ENCODE peak calls at places on chromosomes 5 and 9, in six cellular contexts. U is hepatic stellate cell, I is DMS53, O is left cardiac atrium, W is dermis blood vessel endothelial cell, N is spleen. B is an unnamed sample.

GRCh38 chr5:56175465-56175864 is 57.7 kb downstream of the ANKRD55 start:
- DNase-seq in U (peak; percentile 41), I (no peak), O (peak; percentile 43), W (peak; percentile 72), N (no peak), B (peak; percentile 56)

GRCh38 chr5:36875051-36875788 is 1.3 kb upstream of the NIPBL start:
- DNase-seq in U (peak; percentile 29), I (peak; percentile 62), O (peak; percentile 51), W (peak; percentile 73), N (peak; percentile 87), B (peak; percentile 54)

GRCh38 chr9:38339496-38339895 is 53.0 kb upstream of the ALDH1B1 start:
- DNase-seq in U (no peak), I (no peak), O (peak; percentile 41), W (no peak), N (no peak), B (peak; percentile 90)

GRCh38 chr5:134517553-134517952 is 7.9 kb upstream of the JADE2 start:
- DNase-seq in U (no peak), I (no peak), O (no peak), W (no peak), N (no peak), B (no peak)

GRCh38 chr5:96963267-96963666 is 27.4 kb downstream of the LNPEP start:
- DNase-seq in U (peak; percentile 66), I (no peak), O (peak; percentile 78), W (peak; percentile 92), N (no peak), B (peak; percentile 87)

GRCh38 chr9:108108802-108109448 is 619.4 kb upstream of the KLF4 start:
- DNase-seq in U (no peak), I (peak; percentile 12), O (no peak), W (no peak), N (no peak), B (peak; percentile 22)

GRCh38 chr9:23825700-23826099 is 340 bp downstream of the ELAVL2 start:
- DNase-seq in U (no peak), I (peak; percentile 35), O (no peak), W (peak; percentile 6), N (no peak), B (no peak)

GRCh38 chr5:127572930-127573329 is 55.5 kb downstream of the PRRC1 start:
- DNase-seq in U (no peak), I (peak; percentile 62), O (no peak), W (peak; percentile 23), N (no peak), B (no peak)

B was measured in AG20443.